ENCODE peak calls at places on chromosome 16, in four cellular contexts. I is K562, Z is GM12878, Y is HL-60. O is an unnamed sample.

GRCh38 chr16:75624921-75625334 is 1.8 kb upstream of the ADAT1 start:
- DNase-seq in I (peak; percentile 61), Z (no peak), Y (no peak), O (no peak)

GRCh38 chr16:35908152-35908551 is 2448.7 kb downstream of the TP53TG3F start:
- DNase-seq in I (no peak), Z (no peak), Y (no peak), O (no peak)

GRCh38 chr16:22030087-22030812 is 22.3 kb downstream of the MOSMO start:
- DNase-seq in I (no peak), Z (no peak), Y (no peak), O (no peak)

GRCh38 chr16:73356401-73357079 is 308.6 kb upstream of the ZFHX3 start:
- DNase-seq in I (no peak), Z (no peak), Y (no peak), O (no peak)

GRCh38 chr16:54048994-54049929 is 237.3 kb downstream of the IRX3 start:
- DNase-seq in I (no peak), Z (no peak), Y (peak; percentile 22), O (no peak)

GRCh38 chr16:79468236-79468635 is 132.3 kb downstream of the MAF start:
- DNase-seq in I (no peak), Z (no peak), Y (no peak), O (no peak)

GRCh38 chr16:12646490-12647274 is 157.0 kb downstream of the CPPED1 start:
- DNase-seq in I (no peak), Z (peak; percentile 70), Y (no peak), O (no peak)

GRCh38 chr16:11233727-11234376 is 22.2 kb downstream of the SOCS1 start:
- DNase-seq in I (peak; percentile 55), Z (no peak), Y (peak; percentile 61), O (no peak)

GRCh38 chr16:4847774-4848587 is 700 bp downstream of the UBN1 start:
- DNase-seq in I (peak; percentile 44), Z (no peak), Y (peak; percentile 46), O (peak; percentile 42)

DNA sequence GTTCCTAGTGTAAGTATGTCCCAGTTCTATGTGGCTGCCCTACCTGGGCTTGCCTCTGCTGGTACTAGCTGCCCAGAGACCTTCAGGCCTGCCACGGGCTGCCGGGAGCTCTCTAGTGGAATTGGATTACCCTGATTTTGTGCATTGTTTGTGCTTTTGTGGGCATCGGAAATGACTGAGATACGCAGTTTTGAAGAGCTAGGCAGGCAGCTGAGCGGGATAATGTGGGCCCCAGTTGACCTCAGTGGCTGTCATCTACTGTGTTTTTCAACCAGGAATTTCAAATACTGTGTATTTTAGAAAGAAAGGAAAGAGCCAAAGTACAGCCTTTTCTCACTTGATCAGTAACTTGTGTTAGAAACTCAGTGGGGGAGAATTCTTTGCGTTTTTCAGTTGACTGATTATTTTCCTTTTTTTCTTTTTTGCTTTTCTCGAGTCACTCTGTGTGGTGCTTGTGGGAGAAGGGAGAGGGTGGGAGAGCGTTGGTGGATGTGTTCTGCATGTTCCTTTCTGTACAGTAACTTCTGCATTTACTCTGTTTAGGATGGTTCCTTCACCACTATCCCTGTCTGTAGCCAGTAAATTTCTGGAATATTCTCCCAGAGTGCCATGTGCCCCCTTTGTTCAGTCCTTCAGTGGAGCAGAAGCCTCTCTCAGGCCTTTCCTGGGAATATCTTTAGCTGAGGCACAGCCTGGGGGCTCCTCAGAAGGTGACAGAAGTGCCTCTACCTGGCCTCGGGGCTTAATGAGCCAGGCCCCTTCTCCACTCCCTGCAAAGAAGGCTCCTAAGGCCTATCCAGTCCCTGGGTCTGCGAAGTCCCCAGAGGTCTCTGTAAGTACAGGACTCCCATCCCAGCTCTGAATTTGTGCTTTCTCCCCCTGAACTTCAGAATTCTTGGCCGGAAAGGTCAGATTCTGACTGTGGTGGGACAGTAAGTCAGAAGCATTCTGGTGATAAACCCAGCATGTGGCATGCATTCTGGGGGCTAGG is 15.0 kb upstream of the SLC12A3 start:
- DNase-seq in I (no peak), Z (no peak), Y (no peak), O (no peak)
- TF ChIP-seq SPI1 in I (no peak), Z (no peak), Y (no peak), O (no peak)

GRCh38 chr16:81096715-81097208 is 567 bp upstream of the GCSH start:
- DNase-seq in I (no peak), Z (no peak), Y (no peak), O (no peak)

GRCh38 chr16:81094771-81095251 is 1.4 kb downstream of the GCSH start:
- DNase-seq in I (no peak), Z (no peak), Y (no peak), O (no peak)

GRCh38 chr16:81097230-81097629 is 1.0 kb upstream of the GCSH start:
- DNase-seq in I (no peak), Z (no peak), Y (no peak), O (no peak)

GRCh38 chr16:81095653-81095952 is 592 bp downstream of the GCSH start:
- DNase-seq in I (no peak), Z (no peak), Y (no peak), O (no peak)

DNA sequence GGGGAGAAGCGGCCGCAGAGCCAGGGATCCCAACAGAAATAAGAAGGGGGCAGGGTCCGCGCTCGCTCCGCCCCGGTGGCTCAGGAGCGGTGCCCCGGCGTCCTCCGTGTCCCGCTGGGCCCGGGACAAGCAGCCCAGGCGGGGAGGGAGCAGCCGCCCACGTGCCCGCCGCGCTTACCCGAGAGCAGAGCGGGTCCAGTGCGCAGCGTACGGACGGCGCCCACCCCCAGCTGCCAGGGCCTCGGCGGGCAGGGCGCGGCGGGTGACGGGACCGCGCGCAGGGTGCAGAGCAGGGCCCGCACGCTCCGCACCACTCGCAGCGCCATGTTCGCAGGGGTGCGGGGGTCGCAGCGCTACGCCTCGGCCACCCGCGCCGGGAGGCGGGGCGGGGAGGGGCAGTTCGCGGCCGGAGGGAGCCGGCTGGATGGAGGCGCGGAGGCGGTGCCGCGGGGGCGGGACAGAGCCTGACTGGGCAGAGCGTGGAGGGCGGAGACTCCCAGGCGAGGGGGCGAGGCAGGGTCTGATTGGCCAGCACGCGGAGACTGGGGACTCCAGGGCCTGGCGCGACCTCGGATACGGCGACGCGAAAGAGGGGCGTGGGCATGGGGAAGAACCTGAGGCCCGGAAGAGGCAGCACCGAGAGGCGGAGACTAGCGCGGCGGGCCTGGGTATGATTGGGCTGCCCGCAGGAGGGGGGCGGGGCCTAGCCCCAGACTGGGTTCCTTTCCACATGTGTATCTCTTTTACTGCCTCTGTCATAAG is at the start of gene GCSH:
- DNase-seq in I (peak; percentile 99), Z (peak; percentile 95), Y (peak; percentile 99), O (peak; percentile 89)
- TF ChIP-seq POLR2AphosphoS5 in I (peak; percentile 44), Z (no peak), Y (no peak), O (no peak)

DNA sequence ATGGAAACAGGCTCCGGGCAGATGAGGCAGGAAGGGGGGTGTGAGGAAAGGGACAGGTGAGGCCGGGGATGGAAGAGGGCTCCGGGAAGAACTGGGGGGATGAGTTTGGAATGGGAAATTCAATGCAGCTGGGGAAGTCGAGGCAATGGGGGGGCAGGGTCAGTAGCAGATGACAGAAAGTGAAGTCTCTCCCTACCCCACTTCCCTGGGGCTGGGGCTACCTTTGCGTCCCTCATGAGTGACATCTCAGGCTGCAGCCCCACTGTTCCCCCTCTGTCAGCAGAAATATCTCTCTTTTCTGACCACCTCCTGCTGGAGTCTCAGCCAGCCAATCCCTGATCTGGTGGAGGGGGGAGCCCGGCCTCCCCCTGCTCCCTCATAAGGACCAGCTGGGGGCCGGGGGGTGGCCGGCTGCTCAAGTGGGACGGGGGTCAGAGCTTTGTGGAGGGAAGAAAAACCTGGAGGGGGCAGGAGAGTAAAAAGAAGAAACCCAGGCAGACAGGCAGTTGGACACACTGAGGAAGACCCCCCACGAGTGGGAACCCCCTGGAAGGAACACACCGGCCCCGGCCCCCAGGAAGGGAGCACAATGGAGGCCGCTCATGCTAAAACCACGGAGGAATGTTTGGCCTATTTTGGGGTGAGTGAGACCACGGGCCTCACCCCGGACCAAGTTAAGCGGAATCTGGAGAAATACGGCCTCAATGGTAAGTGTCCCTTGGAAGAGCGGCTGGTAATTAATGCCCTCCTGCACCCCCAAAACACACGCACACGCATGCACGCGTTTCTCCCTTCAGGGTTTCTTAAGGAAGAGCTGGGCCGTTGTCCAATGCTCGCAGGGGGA is at the start of gene ATP2A1:
- DNase-seq in I (no peak), Z (no peak), Y (no peak), O (no peak)
- TF ChIP-seq SPI1 in I (no peak), Z (no peak), Y (no peak), O (no peak)

GRCh38 chr16:49855822-49856740 is at the start of gene ZNF423:
- DNase-seq in I (no peak), Z (no peak), Y (no peak), O (no peak)

GRCh38 chr16:49856741-49857330 is 924 bp upstream of the ZNF423 start:
- DNase-seq in I (peak; percentile 67), Z (no peak), Y (peak; percentile 33), O (no peak)

GRCh38 chr16:49854227-49855203 is 1.4 kb downstream of the ZNF423 start:
- DNase-seq in I (no peak), Z (no peak), Y (no peak), O (no peak)

GRCh38 chr16:49857423-49858181 is 1.7 kb upstream of the ZNF423 start:
- DNase-seq in I (peak; percentile 86), Z (no peak), Y (peak; percentile 49), O (peak; percentile 79)

GRCh38 chr16:49855280-49855821 is 561 bp downstream of the ZNF423 start:
- DNase-seq in I (peak; percentile 79), Z (peak; percentile 19), Y (peak; percentile 68), O (no peak)
- TF ChIP-seq POLR2AphosphoS5 in I (no peak), Z (no peak), Y (no peak), O (no peak)

GRCh38 chr16:85355515-85355837 is 243.2 kb upstream of the CIBAR2 start:
- DNase-seq in I (no peak), Z (no peak), Y (no peak), O (no peak)
- TF ChIP-seq SPI1 in I (no peak), Z (no peak), Y (no peak), O (no peak)

DNA sequence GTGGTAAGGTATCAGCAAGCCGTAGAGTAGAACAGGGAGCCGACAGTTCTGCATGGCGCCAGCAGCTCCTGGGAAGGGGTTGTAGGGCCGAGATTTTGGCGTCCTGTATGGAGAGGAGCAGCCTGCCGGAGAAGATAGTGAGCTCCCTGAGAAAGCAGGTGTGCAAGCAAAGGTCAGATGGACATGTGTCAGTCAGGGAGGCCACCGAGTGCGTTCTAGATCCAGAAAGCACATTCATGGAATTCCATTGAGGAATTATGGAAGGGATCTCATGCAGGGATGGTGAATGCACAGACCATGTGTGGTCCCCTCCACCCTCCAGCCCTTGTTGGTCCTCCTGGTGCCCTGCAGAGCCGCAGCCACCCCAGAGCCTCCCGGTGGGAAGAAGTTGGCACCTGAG is 33.7 kb downstream of the CMIP start:
- DNase-seq in I (no peak), Z (no peak), Y (no peak), O (no peak)
- TF ChIP-seq POLR2AphosphoS5 in I (no peak), Z (no peak), Y (no peak), O (no peak)

DNA sequence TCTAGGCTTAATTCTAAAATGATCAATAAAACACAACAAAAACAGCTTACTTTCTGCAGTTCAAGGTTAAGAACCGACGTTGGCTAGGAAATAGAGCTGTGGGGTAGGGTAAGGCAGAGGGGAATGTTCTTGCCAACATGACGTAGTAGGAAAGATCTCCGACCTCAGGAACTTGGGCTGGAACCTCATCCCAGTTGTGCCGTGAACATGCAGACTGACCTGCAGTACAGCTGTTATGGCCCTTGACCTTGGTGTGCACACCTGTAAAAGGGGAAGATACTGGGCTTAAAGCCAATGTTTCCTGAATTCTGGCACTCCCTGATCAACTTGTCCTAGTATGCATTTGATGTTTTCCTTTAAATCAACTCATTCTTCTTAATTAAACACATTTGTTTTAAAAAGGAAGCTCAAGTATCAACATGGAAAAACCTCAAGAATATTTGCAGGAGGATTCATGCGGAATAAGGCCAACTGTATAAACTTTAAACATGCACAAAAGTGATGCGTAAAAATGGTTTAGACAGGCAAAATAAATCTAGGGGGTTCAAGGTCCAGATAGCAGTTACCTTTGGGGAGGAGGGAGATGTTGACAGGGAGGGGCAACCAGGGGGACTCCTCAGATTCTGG is 14.2 kb upstream of the SLC6A2 start:
- DNase-seq in I (no peak), Z (no peak), Y (no peak), O (no peak)
- TF ChIP-seq SPI1 in I (no peak), Z (no peak), Y (no peak), O (no peak)